ENCODE peak calls at places on chromosomes 11 and 22, in eight cellular contexts. G is HFFc6, F is RCC 7860, S is ACHN, X is Caki2, W is esophagus squamous epithelium, R is NCI-H2029 treated with DMSO at 0.1 percent for 48 hours, M is NCI-H2171. H is an unnamed sample.
A peak's percentile ranks its signal among the peaks of the same experiment; 100 is the strongest.

GRCh38 chr11:61277973-61278565 is 17.0 kb downstream of the VWCE start:
- DNase-seq in G (no peak), F (no peak), M (no peak), S (no peak), X (no peak), W (no peak), R (no peak), H (no peak)

GRCh38 chr11:44611088-44611487 is 45.6 kb downstream of the CD82 start:
- DNase-seq in W (no peak), F (no peak), R (no peak), G (no peak), X (peak; percentile 22), S (no peak), M (no peak), H (no peak)

GRCh38 chr11:46247664-46248063 is 29.8 kb upstream of the CREB3L1 start:
- DNase-seq in M (peak; percentile 6), S (peak; percentile 71), W (no peak), X (peak; percentile 19), G (no peak), F (peak; percentile 56), R (peak; percentile 83), H (peak; percentile 52)

GRCh38 chr11:11157201-11157600 is 195.8 kb downstream of the CSNK2A3 start:
- DNase-seq in R (no peak), M (no peak), G (peak; percentile 21), S (peak; percentile 32), F (no peak), W (no peak), X (no peak), H (no peak)

GRCh38 chr11:117807482-117808272 is 10.7 kb upstream of the DSCAML1 start:
- DNase-seq in S (peak; percentile 63), W (peak; percentile 42), X (peak; percentile 49), M (no peak), R (no peak), F (peak; percentile 38), G (peak; percentile 35), H (peak; percentile 39)

GRCh38 chr11:66011239-66011784 is 496 bp upstream of the CST6 start:
- DNase-seq in S (peak; percentile 80), M (no peak), G (peak; percentile 47), F (peak; percentile 87), X (peak; percentile 69), R (no peak), W (no peak), H (no peak)

GRCh38 chr22:42444060-42444904 is 12.1 kb upstream of the NFAM1 start:
- DNase-seq in G (peak; percentile 79), W (no peak), R (no peak), X (peak; percentile 51), S (peak; percentile 80), F (peak; percentile 36), M (peak; percentile 80), H (peak; percentile 77)

GRCh38 chr11:16925495-16926065 is 88.6 kb downstream of the PLEKHA7 start:
- DNase-seq in X (peak; percentile 77), R (peak; percentile 15), F (peak; percentile 55), W (no peak), S (peak; percentile 62), M (no peak), G (no peak), H (peak; percentile 43)

GRCh38 chr11:84339796-84340195 is 1053.6 kb upstream of the CCDC90B start:
- DNase-seq in M (no peak), W (no peak), X (no peak), R (no peak), G (no peak), S (no peak), F (no peak), H (no peak)

GRCh38 chr22:27880778-27881394 is 38.2 kb downstream of the PITPNB start:
- DNase-seq in F (peak; percentile 24), M (peak; percentile 18), G (peak; percentile 76), R (peak; percentile 31), W (no peak), S (peak; percentile 63), X (peak; percentile 52), H (peak; percentile 47)

GRCh38 chr11:64447717-64448598 is 89.0 kb downstream of the RPS6KA4 start:
- DNase-seq in S (no peak), X (no peak), F (no peak), G (peak; percentile 29), M (peak; percentile 31), R (no peak), W (no peak), H (peak; percentile 91)

GRCh38 chr11:72584293-72584921 is 89.8 kb downstream of the PDE2A start:
- DNase-seq in G (no peak), M (no peak), W (no peak), F (no peak), X (no peak), S (no peak), R (no peak), H (no peak)

GRCh38 chr11:79258606-79259005 is 182.2 kb downstream of the TENM4 start:
- DNase-seq in M (no peak), G (no peak), X (no peak), R (no peak), W (no peak), F (no peak), S (no peak), H (no peak)

GRCh38 chr22:27420817-27421361 is 380.7 kb downstream of the MN1 start:
- DNase-seq in M (no peak), S (peak; percentile 54), G (peak; percentile 59), R (no peak), F (peak; percentile 26), W (no peak), X (peak; percentile 78), H (peak; percentile 75)

GRCh38 chr22:40067639-40068038 is 72.9 kb downstream of the FAM83F start:
- DNase-seq in G (no peak), S (no peak), M (no peak), R (no peak), X (no peak), W (no peak), F (no peak), H (no peak)

GRCh38 chr11:75389276-75389605 is 10.1 kb upstream of the RPS3 start:
- DNase-seq in G (no peak), W (no peak), R (no peak), M (no peak), X (no peak), S (no peak), F (no peak), H (peak; percentile 26)

GRCh38 chr22:24996420-24996952 is 44.0 kb downstream of the KIAA1671 start:
- DNase-seq in M (peak; percentile 78), F (peak; percentile 54), G (no peak), X (peak; percentile 98), S (peak; percentile 19), W (no peak), R (peak; percentile 86), H (peak; percentile 49)

GRCh38 chr22:26590525-26590858 is 560 bp upstream of the TPST2 start:
- DNase-seq in M (no peak), F (no peak), W (no peak), G (peak; percentile 22), S (peak; percentile 8), R (no peak), X (no peak), H (no peak)

GRCh38 chr11:76579047-76579751 is 91.3 kb downstream of the LRRC32 start:
- DNase-seq in S (no peak), X (no peak), F (no peak), G (no peak), W (no peak), R (no peak), M (no peak), H (no peak)

GRCh38 chr11:47271961-47272661 is 2.2 kb downstream of the MADD start:
- DNase-seq in X (no peak), R (peak; percentile 29), M (peak; percentile 19), F (no peak), W (no peak), S (no peak), G (no peak), H (no peak)

GRCh38 chr22:45831394-45831793 is 145.6 kb downstream of the WNT7B start:
- DNase-seq in S (peak; percentile 5), M (no peak), X (peak; percentile 21), G (peak; percentile 13), R (no peak), W (no peak), F (no peak), H (no peak)

H was measured in H4.